ENCODE peak calls at places on chromosomes 7 and 10, in ten cellular contexts. One of them, this sample, is unnamed.

GRCh38 chr10:4982764-4983226 is 19.6 kb downstream of the AKR1C1 start:
- DNase-seq in adrenal gland: no peak
- DNase-seq in H1: no peak
- DNase-seq in heart left ventricle: no peak
- DNase-seq in ovary: no peak
- DNase-seq in spleen: no peak
- DNase-seq in HCT116: no peak
- DNase-seq in tibial nerve: no peak
- DNase-seq in K562: no peak
- DNase-seq in A549: peak
- DNase-seq in this sample: no peak

GRCh38 chr7:50807026-50807730 is 24.5 kb upstream of the GRB10 start:
- DNase-seq in H1: no peak
- DNase-seq in HCT116: no peak
- DNase-seq in A549: no peak
- DNase-seq in heart left ventricle: no peak
- DNase-seq in K562: no peak
- DNase-seq in ovary: no peak
- DNase-seq in tibial nerve: no peak
- DNase-seq in spleen: no peak
- DNase-seq in adrenal gland: no peak
- DNase-seq in this sample: no peak

GRCh38 chr7:2662273-2663120 is 25.5 kb upstream of the AMZ1 start:
- DNase-seq in HCT116: no peak
- DNase-seq in H1: no peak
- DNase-seq in ovary: no peak
- DNase-seq in adrenal gland: no peak
- DNase-seq in A549: no peak
- DNase-seq in tibial nerve: no peak
- DNase-seq in spleen: peak
- DNase-seq in K562: no peak
- DNase-seq in heart left ventricle: no peak
- DNase-seq in this sample: no peak

GRCh38 chr7:51639661-51640340 is 323.2 kb upstream of the COBL start:
- DNase-seq in A549: no peak
- DNase-seq in spleen: no peak
- DNase-seq in tibial nerve: no peak
- DNase-seq in H1: no peak
- DNase-seq in K562: no peak
- DNase-seq in ovary: no peak
- DNase-seq in heart left ventricle: no peak
- DNase-seq in HCT116: peak
- DNase-seq in adrenal gland: peak
- DNase-seq in this sample: no peak

GRCh38 chr7:36283711-36284130 is 105.9 kb upstream of the ANLN start:
- DNase-seq in adrenal gland: peak
- DNase-seq in H1: no peak
- DNase-seq in heart left ventricle: peak
- DNase-seq in ovary: no peak
- DNase-seq in K562: no peak
- DNase-seq in spleen: peak
- DNase-seq in tibial nerve: peak
- DNase-seq in HCT116: no peak
- DNase-seq in A549: no peak
- DNase-seq in this sample: peak

GRCh38 chr10:125135771-125136035 is 24.7 kb downstream of the CTBP2 start:
- DNase-seq in heart left ventricle: no peak
- DNase-seq in ovary: no peak
- DNase-seq in adrenal gland: no peak
- DNase-seq in K562: no peak
- DNase-seq in A549: no peak
- DNase-seq in spleen: peak
- DNase-seq in HCT116: no peak
- DNase-seq in tibial nerve: no peak
- DNase-seq in H1: no peak
- DNase-seq in this sample: no peak

GRCh38 chr10:84114088-84114667 is 25.1 kb upstream of the GHITM start:
- DNase-seq in A549: peak
- DNase-seq in H1: peak
- DNase-seq in heart left ventricle: no peak
- DNase-seq in HCT116: no peak
- DNase-seq in spleen: no peak
- DNase-seq in ovary: no peak
- DNase-seq in adrenal gland: no peak
- DNase-seq in tibial nerve: no peak
- DNase-seq in K562: no peak
- DNase-seq in this sample: no peak

GRCh38 chr10:25758041-25758457 is 176.0 kb upstream of the MYO3A start:
- DNase-seq in H1: no peak
- DNase-seq in heart left ventricle: no peak
- DNase-seq in adrenal gland: peak
- DNase-seq in A549: peak
- DNase-seq in K562: peak
- DNase-seq in tibial nerve: no peak
- DNase-seq in spleen: no peak
- DNase-seq in ovary: no peak
- DNase-seq in HCT116: peak
- DNase-seq in this sample: no peak

GRCh38 chr7:2938514-2939192 is 94.5 kb upstream of the GNA12 start:
- DNase-seq in K562: no peak
- DNase-seq in A549: no peak
- DNase-seq in H1: no peak
- DNase-seq in tibial nerve: no peak
- DNase-seq in ovary: no peak
- DNase-seq in heart left ventricle: no peak
- DNase-seq in spleen: peak
- DNase-seq in adrenal gland: no peak
- DNase-seq in HCT116: no peak
- DNase-seq in this sample: no peak

GRCh38 chr10:21497177-21497807 is 28.2 kb downstream of the SKIDA1 start:
- DNase-seq in A549: peak
- DNase-seq in spleen: peak
- DNase-seq in K562: no peak
- DNase-seq in adrenal gland: peak
- DNase-seq in H1: no peak
- DNase-seq in tibial nerve: peak
- DNase-seq in HCT116: peak
- DNase-seq in heart left ventricle: peak
- DNase-seq in ovary: peak
- DNase-seq in this sample: peak

GRCh38 chr10:27240891-27241639 is 468 bp upstream of the ACBD5 start:
- DNase-seq in K562: peak
- DNase-seq in H1: peak
- DNase-seq in tibial nerve: no peak
- DNase-seq in spleen: peak
- DNase-seq in A549: peak
- DNase-seq in HCT116: no peak
- DNase-seq in adrenal gland: no peak
- DNase-seq in heart left ventricle: no peak
- DNase-seq in ovary: peak
- DNase-seq in this sample: peak

DNA sequence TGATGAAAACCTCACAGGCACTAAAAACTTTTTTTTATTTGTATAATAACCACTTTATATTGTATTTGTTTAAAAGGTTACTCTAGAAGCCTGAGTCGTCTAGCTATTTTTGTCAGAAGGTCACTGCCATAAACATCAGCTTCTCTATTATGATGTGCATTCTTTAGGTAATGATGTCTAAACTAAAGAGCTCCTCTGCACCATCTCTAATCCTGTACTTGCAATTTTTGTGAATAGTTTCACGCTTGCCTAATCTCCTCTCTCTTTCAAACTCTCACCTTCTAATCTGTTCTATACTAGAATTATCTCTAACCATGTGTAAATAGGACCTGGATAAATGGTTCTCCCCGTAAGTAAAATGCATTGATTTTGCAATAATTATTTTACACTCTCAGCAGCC is 10.5 kb upstream of the CHUK start:
- DNase-seq in tibial nerve: no peak
- DNase-seq in heart left ventricle: no peak
- DNase-seq in spleen: no peak
- DNase-seq in A549: no peak
- DNase-seq in ovary: no peak
- DNase-seq in H1: no peak
- DNase-seq in adrenal gland: no peak
- DNase-seq in K562: no peak
- DNase-seq in HCT116: no peak
- DNase-seq in this sample: no peak
- TF ChIP-seq POLR2A in tibial nerve: no peak
- TF ChIP-seq POLR2A in heart left ventricle: no peak
- TF ChIP-seq POLR2A in spleen: no peak
- TF ChIP-seq POLR2A in A549: no peak
- TF ChIP-seq POLR2A in ovary: no peak
- TF ChIP-seq POLR2A in H1: no peak
- TF ChIP-seq POLR2A in adrenal gland: no peak
- TF ChIP-seq POLR2A in K562: no peak
- TF ChIP-seq POLR2A in HCT116: no peak
- TF ChIP-seq POLR2A in this sample: no peak

DNA sequence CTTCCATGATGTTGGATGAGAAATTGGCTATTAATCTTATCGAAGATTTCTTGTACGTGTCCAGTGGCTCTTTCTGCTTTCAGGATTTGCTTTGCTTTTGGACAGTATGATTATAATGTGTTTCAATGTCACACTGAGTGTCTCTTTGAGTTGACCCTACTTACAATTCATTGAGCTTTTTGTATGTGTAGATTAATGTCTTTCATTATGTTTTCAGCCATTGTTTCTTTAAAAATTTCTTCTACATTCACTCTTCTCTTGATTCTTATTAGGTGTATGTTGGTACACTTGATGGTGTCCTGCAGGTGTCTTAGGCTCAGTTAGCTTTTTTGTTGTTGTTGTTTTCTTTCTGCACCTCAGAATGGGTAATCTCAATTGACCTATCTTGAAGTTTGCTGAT is 16.6 kb downstream of the PLAC9 start:
- DNase-seq in HCT116: no peak
- DNase-seq in A549: no peak
- DNase-seq in heart left ventricle: no peak
- DNase-seq in H1: no peak
- DNase-seq in K562: no peak
- DNase-seq in adrenal gland: no peak
- DNase-seq in tibial nerve: no peak
- DNase-seq in spleen: no peak
- DNase-seq in ovary: no peak
- DNase-seq in this sample: no peak
- H3K4me3 ChIP-seq in HCT116: no peak
- H3K4me3 ChIP-seq in A549: no peak
- H3K4me3 ChIP-seq in heart left ventricle: no peak
- H3K4me3 ChIP-seq in H1: no peak
- H3K4me3 ChIP-seq in K562: no peak
- H3K4me3 ChIP-seq in adrenal gland: no peak
- H3K4me3 ChIP-seq in tibial nerve: no peak
- H3K4me3 ChIP-seq in spleen: no peak
- H3K4me3 ChIP-seq in ovary: no peak
- H3K4me3 ChIP-seq in this sample: no peak

GRCh38 chr7:29926216-29926615 is 63.4 kb downstream of the SCRN1 start:
- DNase-seq in tibial nerve: no peak
- DNase-seq in HCT116: no peak
- DNase-seq in A549: no peak
- DNase-seq in heart left ventricle: no peak
- DNase-seq in ovary: no peak
- DNase-seq in K562: no peak
- DNase-seq in spleen: no peak
- DNase-seq in H1: no peak
- DNase-seq in adrenal gland: no peak
- DNase-seq in this sample: no peak
- H3K27ac ChIP-seq in tibial nerve: peak
- H3K27ac ChIP-seq in HCT116: no peak
- H3K27ac ChIP-seq in A549: no peak
- H3K27ac ChIP-seq in heart left ventricle: no peak
- H3K27ac ChIP-seq in ovary: no peak
- H3K27ac ChIP-seq in K562: no peak
- H3K27ac ChIP-seq in spleen: no peak
- H3K27ac ChIP-seq in H1: no peak
- H3K27ac ChIP-seq in adrenal gland: no peak
- H3K27ac ChIP-seq in this sample: no peak

GRCh38 chr7:70354409-70355169 is 756.3 kb downstream of the AUTS2 start:
- DNase-seq in H1: no peak
- DNase-seq in A549: no peak
- DNase-seq in adrenal gland: no peak
- DNase-seq in HCT116: no peak
- DNase-seq in K562: no peak
- DNase-seq in spleen: no peak
- DNase-seq in tibial nerve: no peak
- DNase-seq in ovary: no peak
- DNase-seq in heart left ventricle: no peak
- DNase-seq in this sample: no peak

GRCh38 chr7:70355591-70356323 is 757.5 kb downstream of the AUTS2 start:
- DNase-seq in H1: no peak
- DNase-seq in adrenal gland: no peak
- DNase-seq in ovary: no peak
- DNase-seq in K562: no peak
- DNase-seq in spleen: no peak
- DNase-seq in A549: no peak
- DNase-seq in HCT116: no peak
- DNase-seq in tibial nerve: no peak
- DNase-seq in heart left ventricle: no peak
- DNase-seq in this sample: no peak

GRCh38 chr7:70353948-70354335 is 755.7 kb downstream of the AUTS2 start:
- DNase-seq in HCT116: no peak
- DNase-seq in H1: no peak
- DNase-seq in A549: no peak
- DNase-seq in tibial nerve: no peak
- DNase-seq in adrenal gland: no peak
- DNase-seq in ovary: no peak
- DNase-seq in heart left ventricle: no peak
- DNase-seq in spleen: no peak
- DNase-seq in K562: no peak
- DNase-seq in this sample: no peak

GRCh38 chr7:70352088-70352487 is 753.8 kb downstream of the AUTS2 start:
- DNase-seq in adrenal gland: no peak
- DNase-seq in K562: no peak
- DNase-seq in H1: no peak
- DNase-seq in heart left ventricle: no peak
- DNase-seq in A549: no peak
- DNase-seq in tibial nerve: no peak
- DNase-seq in HCT116: no peak
- DNase-seq in spleen: no peak
- DNase-seq in ovary: no peak
- DNase-seq in this sample: no peak

DNA sequence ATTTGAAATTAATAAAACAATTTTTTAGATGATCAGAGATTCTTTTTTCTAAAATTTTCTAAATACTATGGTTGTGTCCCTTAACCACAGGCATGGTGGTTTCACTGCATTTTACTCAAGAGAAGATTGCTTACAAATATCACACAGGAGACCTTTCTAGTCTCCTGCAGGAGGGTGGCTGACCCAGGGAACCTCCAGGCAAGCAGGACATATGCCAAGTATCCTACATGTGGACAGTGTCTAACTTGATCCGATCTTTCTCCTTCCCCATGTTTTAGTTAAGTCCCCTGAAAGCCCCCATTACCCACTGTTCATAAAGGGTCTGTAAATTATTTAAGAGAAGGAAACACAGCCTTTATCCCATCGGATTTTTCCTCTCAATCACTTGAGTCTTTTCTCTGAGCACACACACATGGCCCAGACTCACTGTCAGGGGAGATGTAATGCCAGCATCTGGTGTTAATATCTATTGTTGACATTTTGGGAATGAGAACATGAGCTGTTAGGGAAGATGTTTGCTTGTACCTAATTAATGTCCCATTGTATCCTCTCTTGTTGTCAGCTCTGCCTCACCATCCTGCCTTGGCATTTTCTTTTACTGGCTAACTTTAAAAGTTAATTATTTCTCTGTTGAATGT is 755.2 kb downstream of the AUTS2 start:
- DNase-seq in H1: no peak
- DNase-seq in tibial nerve: no peak
- DNase-seq in HCT116: no peak
- DNase-seq in A549: no peak
- DNase-seq in ovary: no peak
- DNase-seq in K562: no peak
- DNase-seq in heart left ventricle: no peak
- DNase-seq in adrenal gland: no peak
- DNase-seq in spleen: no peak
- DNase-seq in this sample: no peak
- TF ChIP-seq POLR2A in H1: no peak
- TF ChIP-seq POLR2A in tibial nerve: no peak
- TF ChIP-seq POLR2A in HCT116: no peak
- TF ChIP-seq POLR2A in A549: no peak
- TF ChIP-seq POLR2A in ovary: no peak
- TF ChIP-seq POLR2A in K562: no peak
- TF ChIP-seq POLR2A in heart left ventricle: no peak
- TF ChIP-seq POLR2A in adrenal gland: no peak
- TF ChIP-seq POLR2A in spleen: no peak
- TF ChIP-seq POLR2A in this sample: no peak